ENCODE peak calls at places on chromosomes 5 and 9, in four cellular contexts. One of them, this sample, is unnamed.

GRCh38 chr5:135244620-135245021 is 154.4 kb downstream of the MACROH2A1 start:
- DNase-seq in H9: peak
- DNase-seq in IMR-90: no peak
- DNase-seq in mesendoderm: no peak
- DNase-seq in this sample: peak

GRCh38 chr5:143261748-143262392 is 141.6 kb downstream of the NR3C1 start:
- DNase-seq in H9: no peak
- DNase-seq in IMR-90: peak
- DNase-seq in mesendoderm: no peak
- DNase-seq in this sample: no peak

GRCh38 chr5:37086466-37087178 is 162.6 kb downstream of the CPLANE1 start:
- DNase-seq in H9: peak
- DNase-seq in IMR-90: peak
- DNase-seq in mesendoderm: peak
- DNase-seq in this sample: no peak

GRCh38 chr5:84301535-84301934 is 83.1 kb downstream of the EDIL3 start:
- DNase-seq in H9: no peak
- DNase-seq in IMR-90: peak
- DNase-seq in mesendoderm: no peak
- DNase-seq in this sample: no peak

GRCh38 chr9:89449261-89449671 is 48.6 kb downstream of the SEMA4D start:
- DNase-seq in H9: no peak
- DNase-seq in IMR-90: no peak
- DNase-seq in mesendoderm: no peak
- DNase-seq in this sample: no peak

GRCh38 chr9:27460225-27461023 is 63.7 kb upstream of the IFNK start:
- DNase-seq in H9: no peak
- DNase-seq in IMR-90: no peak
- DNase-seq in mesendoderm: no peak
- DNase-seq in this sample: no peak

GRCh38 chr9:83505282-83505681 is 32.9 kb downstream of the FRMD3 start:
- DNase-seq in H9: no peak
- DNase-seq in IMR-90: no peak
- DNase-seq in mesendoderm: no peak
- DNase-seq in this sample: no peak

GRCh38 chr5:90967851-90968250 is 409.3 kb downstream of the ADGRV1 start:
- DNase-seq in H9: no peak
- DNase-seq in IMR-90: no peak
- DNase-seq in mesendoderm: no peak
- DNase-seq in this sample: no peak

GRCh38 chr5:56328753-56329560 is 95.8 kb upstream of the ANKRD55 start:
- DNase-seq in H9: no peak
- DNase-seq in IMR-90: peak
- DNase-seq in mesendoderm: peak
- DNase-seq in this sample: no peak

GRCh38 chr5:81207009-81207408 is 26.1 kb upstream of the CKMT2 start:
- DNase-seq in H9: peak
- DNase-seq in IMR-90: peak
- DNase-seq in mesendoderm: peak
- DNase-seq in this sample: no peak

GRCh38 chr5:3736926-3737325 is 141.3 kb downstream of the IRX1 start:
- DNase-seq in H9: no peak
- DNase-seq in IMR-90: no peak
- DNase-seq in mesendoderm: no peak
- DNase-seq in this sample: no peak

GRCh38 chr9:35488566-35489312 is 1.2 kb upstream of the RUSC2 start:
- DNase-seq in H9: no peak
- DNase-seq in IMR-90: no peak
- DNase-seq in mesendoderm: no peak
- DNase-seq in this sample: no peak

GRCh38 chr9:34047864-34048729 is 590 bp downstream of the UBAP2 start:
- DNase-seq in H9: peak
- DNase-seq in IMR-90: no peak
- DNase-seq in mesendoderm: peak
- DNase-seq in this sample: no peak

GRCh38 chr9:88355166-88355565 is 33.1 kb upstream of the SPIN1 start:
- DNase-seq in H9: no peak
- DNase-seq in IMR-90: peak
- DNase-seq in mesendoderm: no peak
- DNase-seq in this sample: no peak

GRCh38 chr9:18821794-18822193 is 211.2 kb downstream of the SAXO1 start:
- DNase-seq in H9: no peak
- DNase-seq in IMR-90: peak
- DNase-seq in mesendoderm: peak
- DNase-seq in this sample: no peak

GRCh38 chr5:173653822-173654523 is 37.5 kb upstream of the BOD1 start:
- DNase-seq in H9: no peak
- DNase-seq in IMR-90: no peak
- DNase-seq in mesendoderm: no peak
- DNase-seq in this sample: no peak

GRCh38 chr5:17370651-17371050 is 127.4 kb upstream of the TAF11L2 start:
- DNase-seq in H9: no peak
- DNase-seq in IMR-90: no peak
- DNase-seq in mesendoderm: no peak
- DNase-seq in this sample: no peak

GRCh38 chr5:76908166-76908565 is 44.7 kb upstream of the CRHBP start:
- DNase-seq in H9: no peak
- DNase-seq in IMR-90: no peak
- DNase-seq in mesendoderm: no peak
- DNase-seq in this sample: no peak

GRCh38 chr9:92654481-92655301 is 15.2 kb downstream of the IPPK start:
- DNase-seq in H9: no peak
- DNase-seq in IMR-90: no peak
- DNase-seq in mesendoderm: no peak
- DNase-seq in this sample: no peak

GRCh38 chr5:167530548-167530947 is 760.9 kb upstream of the WWC1 start:
- DNase-seq in H9: no peak
- DNase-seq in IMR-90: no peak
- DNase-seq in mesendoderm: no peak
- DNase-seq in this sample: no peak

GRCh38 chr9:122221223-122221811 is 7.4 kb downstream of the LHX6 start:
- DNase-seq in H9: peak
- DNase-seq in IMR-90: no peak
- DNase-seq in mesendoderm: peak
- DNase-seq in this sample: no peak

GRCh38 chr5:143495823-143496275 is 92.4 kb upstream of the NR3C1 start:
- DNase-seq in H9: no peak
- DNase-seq in IMR-90: peak
- DNase-seq in mesendoderm: no peak
- DNase-seq in this sample: no peak

GRCh38 chr9:15219511-15219910 is 87.5 kb downstream of the TTC39B start:
- DNase-seq in H9: no peak
- DNase-seq in IMR-90: no peak
- DNase-seq in mesendoderm: peak
- DNase-seq in this sample: no peak

GRCh38 chr5:44638286-44638869 is 170.4 kb upstream of the MRPS30 start:
- DNase-seq in H9: peak
- DNase-seq in IMR-90: no peak
- DNase-seq in mesendoderm: peak
- DNase-seq in this sample: peak

GRCh38 chr9:27165670-27166069 is 56.6 kb downstream of the TEK start:
- DNase-seq in H9: peak
- DNase-seq in IMR-90: no peak
- DNase-seq in mesendoderm: peak
- DNase-seq in this sample: peak

GRCh38 chr9:131266301-131267229 is 9.7 kb downstream of the FAM78A start:
- DNase-seq in H9: no peak
- DNase-seq in IMR-90: no peak
- DNase-seq in mesendoderm: no peak
- DNase-seq in this sample: no peak

GRCh38 chr9:132075853-132076252 is 3.8 kb downstream of the MED27 start:
- DNase-seq in H9: no peak
- DNase-seq in IMR-90: no peak
- DNase-seq in mesendoderm: no peak
- DNase-seq in this sample: no peak

GRCh38 chr5:38607396-38607795 is 51.0 kb upstream of the LIFR start:
- DNase-seq in H9: no peak
- DNase-seq in IMR-90: peak
- DNase-seq in mesendoderm: no peak
- DNase-seq in this sample: no peak

GRCh38 chr9:76916231-76916630 is 10.3 kb upstream of the PRUNE2 start:
- DNase-seq in H9: no peak
- DNase-seq in IMR-90: no peak
- DNase-seq in mesendoderm: no peak
- DNase-seq in this sample: no peak

GRCh38 chr9:115212832-115213231 is 94.9 kb upstream of the TNC start:
- DNase-seq in H9: no peak
- DNase-seq in IMR-90: no peak
- DNase-seq in mesendoderm: no peak
- DNase-seq in this sample: no peak

GRCh38 chr5:9042241-9042640 is 503.6 kb downstream of the SEMA5A start:
- DNase-seq in H9: no peak
- DNase-seq in IMR-90: no peak
- DNase-seq in mesendoderm: no peak
- DNase-seq in this sample: no peak
- H3K56ac ChIP-seq in H9: no peak
- H3K56ac ChIP-seq in IMR-90: no peak
- H3K56ac ChIP-seq in mesendoderm: no peak
- H3K56ac ChIP-seq in this sample: no peak

DNA sequence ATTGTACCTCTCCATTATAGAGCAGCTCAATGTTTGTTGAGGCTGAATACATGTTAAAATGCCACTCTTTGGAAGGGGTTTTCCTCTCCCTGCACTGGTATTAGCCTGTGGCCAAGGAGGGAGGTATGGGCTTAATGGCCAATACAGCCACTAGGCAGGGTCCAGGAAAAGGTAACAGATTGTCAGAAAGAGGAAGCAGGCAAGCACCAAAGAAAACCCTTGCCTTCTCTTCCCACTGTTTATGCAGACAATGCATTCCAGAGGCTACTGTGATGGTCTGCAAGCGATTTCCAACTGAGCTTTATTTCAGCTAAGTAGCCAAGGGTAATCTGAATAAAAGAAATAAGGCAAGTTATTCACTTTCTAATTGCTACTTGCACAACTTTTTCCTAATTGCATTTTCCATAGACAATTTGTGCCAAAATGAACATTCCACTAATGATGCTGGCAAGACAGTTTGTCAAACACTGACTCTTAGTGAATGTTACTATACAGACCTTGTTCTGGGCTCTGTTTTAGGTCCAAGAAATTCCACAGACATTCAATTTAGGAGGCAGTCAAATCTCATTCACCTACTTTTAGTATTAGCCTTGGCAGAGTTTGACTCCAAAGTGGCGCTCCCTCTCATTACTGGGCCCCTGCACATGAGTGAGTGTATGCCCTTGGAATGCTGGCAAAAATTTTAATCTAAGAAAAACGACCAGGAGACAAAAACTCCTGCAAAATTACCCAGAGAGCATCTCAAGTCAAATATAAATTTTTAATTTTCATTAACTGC is 95.1 kb upstream of the SLC27A6 start:
- DNase-seq in H9: no peak
- DNase-seq in IMR-90: no peak
- DNase-seq in mesendoderm: peak
- DNase-seq in this sample: no peak
- H3K56ac ChIP-seq in H9: no peak
- H3K56ac ChIP-seq in IMR-90: no peak
- H3K56ac ChIP-seq in mesendoderm: no peak
- H3K56ac ChIP-seq in this sample: no peak

DNA sequence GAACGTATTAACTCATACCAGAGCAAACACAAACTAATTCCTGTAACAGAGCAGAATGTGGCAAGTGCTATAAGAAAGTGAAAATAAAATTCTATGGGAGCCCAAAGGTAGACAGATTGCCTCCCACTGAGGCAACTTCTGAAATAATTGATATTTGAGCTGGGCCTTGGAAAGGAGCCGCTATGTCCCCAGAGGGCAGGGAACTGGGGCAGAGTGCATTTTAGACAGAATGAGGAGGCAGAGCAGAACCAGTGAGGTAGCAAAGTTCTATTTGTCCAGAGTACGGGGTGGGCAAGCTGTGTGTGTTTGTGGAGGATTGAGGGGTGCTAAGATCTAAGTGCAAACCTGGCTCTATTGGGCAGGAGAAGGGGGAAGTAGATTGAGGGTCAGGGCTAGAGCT is 19.8 kb downstream of the CDO1 start:
- DNase-seq in H9: no peak
- DNase-seq in IMR-90: no peak
- DNase-seq in mesendoderm: no peak
- DNase-seq in this sample: no peak
- H3K56ac ChIP-seq in H9: no peak
- H3K56ac ChIP-seq in IMR-90: no peak
- H3K56ac ChIP-seq in mesendoderm: no peak
- H3K56ac ChIP-seq in this sample: no peak

GRCh38 chr5:163622796-163623195 is 117.4 kb downstream of the MAT2B start:
- DNase-seq in H9: no peak
- DNase-seq in IMR-90: no peak
- DNase-seq in mesendoderm: no peak
- DNase-seq in this sample: no peak
- H3K56ac ChIP-seq in H9: no peak
- H3K56ac ChIP-seq in IMR-90: no peak
- H3K56ac ChIP-seq in mesendoderm: no peak
- H3K56ac ChIP-seq in this sample: no peak

GRCh38 chr9:70003786-70004185 is 39.9 kb upstream of the MAMDC2 start:
- DNase-seq in H9: no peak
- DNase-seq in IMR-90: peak
- DNase-seq in mesendoderm: no peak
- DNase-seq in this sample: no peak

GRCh38 chr9:70004310-70004709 is 39.3 kb upstream of the MAMDC2 start:
- DNase-seq in H9: no peak
- DNase-seq in IMR-90: peak
- DNase-seq in mesendoderm: no peak
- DNase-seq in this sample: no peak

GRCh38 chr9:69996947-69997346 is 46.7 kb upstream of the MAMDC2 start:
- DNase-seq in H9: no peak
- DNase-seq in IMR-90: no peak
- DNase-seq in mesendoderm: no peak
- DNase-seq in this sample: no peak

GRCh38 chr9:70000481-70000880 is 43.2 kb upstream of the MAMDC2 start:
- DNase-seq in H9: no peak
- DNase-seq in IMR-90: no peak
- DNase-seq in mesendoderm: no peak
- DNase-seq in this sample: no peak

GRCh38 chr9:69999331-69999730 is 44.3 kb upstream of the MAMDC2 start:
- DNase-seq in H9: no peak
- DNase-seq in IMR-90: no peak
- DNase-seq in mesendoderm: no peak
- DNase-seq in this sample: no peak
- H3K56ac ChIP-seq in H9: no peak
- H3K56ac ChIP-seq in IMR-90: no peak
- H3K56ac ChIP-seq in mesendoderm: no peak
- H3K56ac ChIP-seq in this sample: no peak

DNA sequence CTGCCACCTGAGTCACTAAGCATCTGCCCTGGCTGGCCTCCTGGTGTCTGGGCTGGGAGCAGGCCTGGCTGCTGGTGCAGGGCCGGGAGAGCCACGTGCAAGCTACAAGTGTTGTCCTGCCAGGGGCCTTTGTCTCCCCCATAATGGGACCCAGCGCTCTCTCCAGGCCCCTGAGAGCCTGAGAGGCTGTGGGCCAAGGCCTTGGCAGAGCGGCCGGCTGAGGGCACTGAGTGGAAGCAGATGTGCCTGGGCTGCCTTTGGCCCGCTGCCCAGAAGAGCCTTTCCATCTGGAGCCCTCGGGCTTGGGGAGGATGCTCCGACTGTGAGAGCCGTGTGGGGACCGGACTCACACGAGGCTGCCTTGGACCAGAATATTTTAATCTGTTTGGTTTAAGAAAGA is 185.5 kb downstream of the RGS3 start:
- DNase-seq in H9: no peak
- DNase-seq in IMR-90: peak
- DNase-seq in mesendoderm: no peak
- DNase-seq in this sample: no peak
- H3K56ac ChIP-seq in H9: no peak
- H3K56ac ChIP-seq in IMR-90: no peak
- H3K56ac ChIP-seq in mesendoderm: no peak
- H3K56ac ChIP-seq in this sample: no peak

GRCh38 chr5:130890610-130891009 is 274.4 kb downstream of the HINT1 start:
- DNase-seq in H9: no peak
- DNase-seq in IMR-90: no peak
- DNase-seq in mesendoderm: no peak
- DNase-seq in this sample: no peak
- H3K56ac ChIP-seq in H9: no peak
- H3K56ac ChIP-seq in IMR-90: no peak
- H3K56ac ChIP-seq in mesendoderm: no peak
- H3K56ac ChIP-seq in this sample: no peak

This sample was measured in H1.